ENCODE peak calls at places on chromosome 3, in eight cellular contexts. X, A, H, K, V, Z, I and U are unnamed samples.

GRCh38 chr3:151919446-151919845 is 46.0 kb downstream of the SUCNR1 start:
- DNase-seq in X (no peak), A (no peak), H (no peak), K (no peak), V (no peak), Z (no peak), I (no peak), U (no peak)

GRCh38 chr3:117473981-117474563 is 764.5 kb downstream of the TUSC7 start:
- DNase-seq in X (no peak), A (no peak), H (no peak), K (no peak), V (no peak), Z (no peak), I (peak; percentile 25), U (no peak)

GRCh38 chr3:32422943-32423342 is 31.3 kb downstream of the CMTM7 start:
- DNase-seq in X (no peak), A (no peak), H (no peak), K (no peak), V (no peak), Z (no peak), I (no peak), U (no peak)

GRCh38 chr3:126714921-126715320 is 10.9 kb downstream of the CHCHD6 start:
- DNase-seq in X (no peak), A (no peak), H (no peak), K (no peak), V (no peak), Z (no peak), I (no peak), U (no peak)

GRCh38 chr3:44992555-44993470 is 16.8 kb downstream of the EXOSC7 start:
- DNase-seq in X (no peak), A (no peak), H (peak; percentile 85), K (peak; percentile 52), V (no peak), Z (no peak), I (no peak), U (no peak)

GRCh38 chr3:42028474-42028873 is 62.7 kb upstream of the TRAK1 start:
- DNase-seq in X (no peak), A (no peak), H (no peak), K (no peak), V (no peak), Z (no peak), I (no peak), U (no peak)

GRCh38 chr3:27596920-27597319 is 112.7 kb upstream of the SLC4A7 start:
- DNase-seq in X (no peak), A (peak; percentile 7), H (no peak), K (no peak), V (no peak), Z (no peak), I (no peak), U (no peak)

GRCh38 chr3:127411083-127411727 is 123.4 kb upstream of the PRR20G start:
- DNase-seq in X (no peak), A (no peak), H (no peak), K (no peak), V (no peak), Z (no peak), I (peak; percentile 18), U (peak; percentile 22)

GRCh38 chr3:193236990-193237389 is 4.0 kb upstream of the PLAAT1 start:
- DNase-seq in X (no peak), A (no peak), H (no peak), K (no peak), V (no peak), Z (no peak), I (no peak), U (no peak)